ENCODE peak calls at places on chromosomes 5 and 9, in four cellular contexts. One of them, this sample, is unnamed.

GRCh38 chr9:127522727-127523126 is 71.4 kb downstream of the LRSAM1 start:
- DNase-seq in K562: no peak
- DNase-seq in HepG2: no peak
- DNase-seq in HEK293T: no peak
- DNase-seq in this sample: no peak

GRCh38 chr9:125977223-125977622 is 230.1 kb downstream of the PBX3 start:
- DNase-seq in K562: no peak
- DNase-seq in HepG2: no peak
- DNase-seq in HEK293T: no peak
- DNase-seq in this sample: no peak

GRCh38 chr5:139381837-139382361 is 1.2 kb downstream of the SLC23A1 start:
- DNase-seq in K562: no peak
- DNase-seq in HepG2: no peak
- DNase-seq in HEK293T: no peak
- DNase-seq in this sample: no peak

GRCh38 chr9:35097573-35097972 is 1.2 kb upstream of the PIGO start:
- DNase-seq in K562: no peak
- DNase-seq in HepG2: no peak
- DNase-seq in HEK293T: no peak
- DNase-seq in this sample: no peak

GRCh38 chr5:54909126-54909525 is 76.3 kb downstream of the ESM1 start:
- DNase-seq in K562: no peak
- DNase-seq in HepG2: no peak
- DNase-seq in HEK293T: no peak
- DNase-seq in this sample: no peak

GRCh38 chr9:134536101-134536900 is 105.3 kb upstream of the COL5A1 start:
- DNase-seq in K562: no peak
- DNase-seq in HepG2: no peak
- DNase-seq in HEK293T: no peak
- DNase-seq in this sample: no peak

GRCh38 chr5:61301345-61301744 is 30.7 kb upstream of the ZSWIM6 start:
- DNase-seq in K562: no peak
- DNase-seq in HepG2: no peak
- DNase-seq in HEK293T: no peak
- DNase-seq in this sample: no peak

GRCh38 chr5:172002310-172002709 is 4.1 kb downstream of the FBXW11 start:
- DNase-seq in K562: peak; percentile 39
- DNase-seq in HepG2: peak; percentile 38
- DNase-seq in HEK293T: peak; percentile 49
- DNase-seq in this sample: no peak

GRCh38 chr9:22030101-22030598 is 21.0 kb upstream of the CDKN2B start:
- DNase-seq in K562: no peak
- DNase-seq in HepG2: peak; percentile 54
- DNase-seq in HEK293T: no peak
- DNase-seq in this sample: no peak

GRCh38 chr5:7857918-7858632 is 7.1 kb upstream of the CFAP90 start:
- DNase-seq in K562: no peak
- DNase-seq in HepG2: no peak
- DNase-seq in HEK293T: no peak
- DNase-seq in this sample: no peak

GRCh38 chr9:14827805-14828204 is 82.4 kb downstream of the FREM1 start:
- DNase-seq in K562: no peak
- DNase-seq in HepG2: no peak
- DNase-seq in HEK293T: no peak
- DNase-seq in this sample: no peak

GRCh38 chr9:110152704-110153374 is 55.1 kb downstream of the C9orf152 start:
- DNase-seq in K562: peak; percentile 28
- DNase-seq in HepG2: peak; percentile 63
- DNase-seq in HEK293T: peak; percentile 65
- DNase-seq in this sample: no peak

GRCh38 chr9:82363236-82363635 is 374.7 kb downstream of the SPATA31D1 start:
- DNase-seq in K562: no peak
- DNase-seq in HepG2: no peak
- DNase-seq in HEK293T: no peak
- DNase-seq in this sample: no peak

GRCh38 chr9:127418037-127418471 is 6.1 kb upstream of the ZNF79 start:
- DNase-seq in K562: peak; percentile 59
- DNase-seq in HepG2: peak; percentile 44
- DNase-seq in HEK293T: peak; percentile 57
- DNase-seq in this sample: peak; percentile 82

GRCh38 chr9:130948266-130948665 is 9.2 kb upstream of the FIBCD1 start:
- DNase-seq in K562: no peak
- DNase-seq in HepG2: no peak
- DNase-seq in HEK293T: no peak
- DNase-seq in this sample: no peak

DNA sequence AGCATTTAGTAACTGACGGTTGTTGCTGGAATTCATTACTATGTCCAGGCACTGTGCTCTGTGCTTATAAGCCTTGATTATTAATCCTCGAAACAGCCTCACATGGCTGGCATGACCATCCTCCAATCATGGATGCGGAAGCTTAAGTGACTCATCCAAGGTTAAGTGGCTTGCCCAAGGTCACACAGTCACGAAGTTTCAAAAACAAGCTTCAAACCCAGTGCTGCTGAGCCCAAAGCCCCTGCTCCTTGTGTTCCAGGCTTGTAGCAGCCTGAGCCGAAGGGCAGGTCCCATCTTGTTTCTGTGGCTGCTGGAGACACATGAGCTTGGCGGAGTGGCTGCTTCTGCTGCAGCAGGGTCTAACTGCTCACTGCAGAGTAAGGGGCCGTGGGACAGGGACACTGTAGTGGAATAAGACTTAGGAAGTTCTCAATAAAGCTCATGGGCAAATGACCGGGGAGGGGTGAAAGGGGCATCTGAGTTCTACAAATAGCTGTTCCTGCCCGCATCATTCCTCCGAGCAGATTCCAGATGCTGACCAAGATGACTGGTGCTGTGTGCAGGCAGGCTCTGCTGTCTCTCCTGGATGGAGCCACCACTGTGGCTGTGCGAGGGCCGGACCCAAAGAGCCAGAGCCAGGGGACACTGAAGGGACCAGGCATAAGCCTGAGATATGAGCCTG is 32.4 kb downstream of the WHRN start:
- DNase-seq in K562: no peak
- DNase-seq in HepG2: no peak
- DNase-seq in HEK293T: no peak
- DNase-seq in this sample: no peak
- TF ChIP-seq ELF4 in K562: no peak
- TF ChIP-seq ELF4 in HepG2: no peak
- TF ChIP-seq ELF4 in HEK293T: no peak
- TF ChIP-seq ELF4 in this sample: no peak

DNA sequence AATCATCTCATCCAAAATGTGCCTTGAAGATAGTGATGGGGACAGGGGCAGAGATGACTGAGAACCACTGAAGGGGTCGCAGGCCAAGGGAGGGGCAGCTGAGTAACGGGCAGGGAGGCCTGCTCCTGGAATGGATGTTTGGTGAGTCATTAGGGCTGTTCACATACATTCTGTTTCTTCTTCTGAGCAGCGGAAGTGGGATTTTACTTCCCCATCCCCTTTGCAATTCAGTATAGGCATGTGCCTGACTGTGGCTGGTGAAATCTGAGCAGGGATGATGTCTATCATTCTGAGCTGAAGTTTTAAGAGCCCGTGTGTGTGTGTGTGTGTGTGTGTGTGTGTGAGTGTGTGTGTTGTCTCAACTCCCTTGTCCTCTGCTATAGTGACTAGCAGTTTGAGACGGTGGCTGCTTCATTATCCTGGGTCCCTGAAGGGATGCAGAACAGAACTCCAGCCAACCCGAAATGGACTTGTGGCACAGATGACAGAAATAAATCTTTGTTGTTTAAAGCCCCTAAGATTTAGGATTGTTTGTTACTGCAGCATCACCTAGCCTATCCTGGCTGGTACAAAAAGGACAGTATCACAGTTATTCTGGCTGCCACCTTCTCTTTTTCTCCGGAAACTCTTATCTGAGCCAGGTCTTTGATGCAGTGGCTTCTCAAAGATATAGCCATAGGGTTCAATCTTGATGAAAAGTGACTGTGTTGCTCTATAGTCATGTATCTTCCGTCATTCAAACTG is 29.2 kb upstream of the TGFBI start:
- DNase-seq in K562: no peak
- DNase-seq in HepG2: no peak
- DNase-seq in HEK293T: no peak
- DNase-seq in this sample: no peak
- TF ChIP-seq ELF4 in K562: no peak
- TF ChIP-seq ELF4 in HepG2: no peak
- TF ChIP-seq ELF4 in HEK293T: no peak
- TF ChIP-seq ELF4 in this sample: no peak

GRCh38 chr9:137218754-137219271 is 3.2 kb downstream of the RNF208 start:
- DNase-seq in K562: peak; percentile 59
- DNase-seq in HepG2: peak; percentile 81
- DNase-seq in HEK293T: no peak
- DNase-seq in this sample: no peak
- TF ChIP-seq ELF4 in K562: no peak
- TF ChIP-seq ELF4 in HepG2: no peak
- TF ChIP-seq ELF4 in HEK293T: no peak
- TF ChIP-seq ELF4 in this sample: no peak

GRCh38 chr9:119078015-119078414 is 291.2 kb downstream of the BRINP1 start:
- DNase-seq in K562: no peak
- DNase-seq in HepG2: no peak
- DNase-seq in HEK293T: no peak
- DNase-seq in this sample: no peak
- TF ChIP-seq ELF4 in K562: no peak
- TF ChIP-seq ELF4 in HepG2: no peak
- TF ChIP-seq ELF4 in HEK293T: no peak
- TF ChIP-seq ELF4 in this sample: no peak

GRCh38 chr5:14809369-14810144 is 62.0 kb downstream of the ANKH start:
- DNase-seq in K562: no peak
- DNase-seq in HepG2: peak; percentile 65
- DNase-seq in HEK293T: no peak
- DNase-seq in this sample: no peak
- TF ChIP-seq ELF4 in K562: no peak
- TF ChIP-seq ELF4 in HepG2: no peak
- TF ChIP-seq ELF4 in HEK293T: no peak
- TF ChIP-seq ELF4 in this sample: no peak

GRCh38 chr9:93422987-93423386 is 28.5 kb upstream of the FAM120A start:
- DNase-seq in K562: no peak
- DNase-seq in HepG2: no peak
- DNase-seq in HEK293T: no peak
- DNase-seq in this sample: no peak

GRCh38 chr9:93431498-93432105 is 19.9 kb upstream of the FAM120A start:
- DNase-seq in K562: no peak
- DNase-seq in HepG2: peak; percentile 24
- DNase-seq in HEK293T: no peak
- DNase-seq in this sample: no peak

GRCh38 chr9:93432964-93433363 is 18.5 kb upstream of the FAM120A start:
- DNase-seq in K562: no peak
- DNase-seq in HepG2: no peak
- DNase-seq in HEK293T: no peak
- DNase-seq in this sample: no peak

GRCh38 chr9:93427655-93428379 is 23.7 kb upstream of the FAM120A start:
- DNase-seq in K562: no peak
- DNase-seq in HepG2: peak; percentile 13
- DNase-seq in HEK293T: no peak
- DNase-seq in this sample: peak; percentile 59
- TF ChIP-seq ELF4 in K562: no peak
- TF ChIP-seq ELF4 in HepG2: no peak
- TF ChIP-seq ELF4 in HEK293T: no peak
- TF ChIP-seq ELF4 in this sample: no peak

GRCh38 chr5:178668579-178668978 is 41.7 kb upstream of the CLK4 start:
- DNase-seq in K562: no peak
- DNase-seq in HepG2: no peak
- DNase-seq in HEK293T: no peak
- DNase-seq in this sample: no peak
- TF ChIP-seq ELF4 in K562: no peak
- TF ChIP-seq ELF4 in HepG2: no peak
- TF ChIP-seq ELF4 in HEK293T: no peak
- TF ChIP-seq ELF4 in this sample: no peak

GRCh38 chr5:150945501-150945900 is 40.7 kb upstream of the ZNF300 start:
- DNase-seq in K562: no peak
- DNase-seq in HepG2: no peak
- DNase-seq in HEK293T: no peak
- DNase-seq in this sample: no peak
- TF ChIP-seq ELF4 in K562: no peak
- TF ChIP-seq ELF4 in HepG2: no peak
- TF ChIP-seq ELF4 in HEK293T: no peak
- TF ChIP-seq ELF4 in this sample: no peak